ENCODE peak calls at places on chromosome 4, in eight cellular contexts. L is upper lobe of right lung, F is NCI-H1092 treated with DMSO at 0.1 percent for 48 hours, J is BE2C, K is GM23248, A is NCI-H774, I is endothelial cell, E is A172. H is an unnamed sample.

GRCh38 chr4:169417629-169418282 is 147.0 kb upstream of the SH3RF1 start:
- DNase-seq in L (no peak), F (no peak), J (no peak), K (no peak), A (no peak), I (no peak), E (no peak), H (no peak)

GRCh38 chr4:38128478-38129451 is 168.6 kb downstream of the PTTG2 start:
- DNase-seq in L (no peak), F (no peak), J (no peak), K (peak), A (no peak), I (no peak), E (peak), H (peak)

GRCh38 chr4:128322986-128323385 is 35.4 kb upstream of the PGRMC2 start:
- DNase-seq in L (no peak), F (no peak), J (no peak), K (peak), A (no peak), I (no peak), E (peak), H (no peak)

GRCh38 chr4:27198246-27198645 is 337.6 kb downstream of the STIM2 start:
- DNase-seq in L (no peak), F (no peak), J (no peak), K (peak), A (no peak), I (no peak), E (no peak), H (no peak)

GRCh38 chr4:83108101-83108861 is 6.2 kb downstream of the PLAC8 start:
- DNase-seq in L (no peak), F (no peak), J (no peak), K (no peak), A (no peak), I (no peak), E (no peak), H (no peak)

GRCh38 chr4:67871867-67872266 is 11.9 kb downstream of the TMPRSS11D start:
- DNase-seq in L (no peak), F (peak), J (no peak), K (peak), A (no peak), I (no peak), E (peak), H (no peak)

GRCh38 chr4:112284166-112284565 is 1.5 kb downstream of the TIFA start:
- DNase-seq in L (no peak), F (no peak), J (no peak), K (peak), A (no peak), I (no peak), E (no peak), H (no peak)

GRCh38 chr4:151660676-151661075 is 100.1 kb downstream of the GATB start:
- DNase-seq in L (no peak), F (no peak), J (no peak), K (no peak), A (no peak), I (no peak), E (no peak), H (no peak)

GRCh38 chr4:145541266-145541770 is 59.7 kb downstream of the SMAD1 start:
- DNase-seq in L (no peak), F (no peak), J (no peak), K (no peak), A (no peak), I (no peak), E (no peak), H (no peak)

GRCh38 chr4:100933628-100934027 is 413.7 kb downstream of the PPP3CA start:
- DNase-seq in L (no peak), F (no peak), J (no peak), K (peak), A (no peak), I (no peak), E (no peak), H (no peak)